ENCODE peak calls at places on chromosomes 16 and 17, in four cellular contexts. V, F, P and J are unnamed samples.

GRCh38 chr16:15544405-15544804 is 98.5 kb downstream of the MARF1 start:
- DNase-seq in V (no peak), F (no peak), P (no peak), J (no peak)

GRCh38 chr17:9729034-9729650 is 62.2 kb downstream of the DHRS7C start:
- DNase-seq in V (peak; percentile 46), F (no peak), P (peak; percentile 63), J (peak; percentile 34)

GRCh38 chr16:66508914-66509496 is 40.9 kb downstream of the TK2 start:
- DNase-seq in V (no peak), F (no peak), P (no peak), J (no peak)

GRCh38 chr17:39187152-39187830 is 10.2 kb downstream of the CACNB1 start:
- DNase-seq in V (no peak), F (no peak), P (no peak), J (no peak)

GRCh38 chr16:30774367-30775130 is 12.4 kb downstream of the RNF40 start:
- DNase-seq in V (no peak), F (no peak), P (no peak), J (no peak)

GRCh38 chr16:4313563-4314531 is 2.0 kb upstream of the GLIS2 start:
- DNase-seq in V (no peak), F (no peak), P (peak; percentile 80), J (peak; percentile 71)

GRCh38 chr17:48181653-48182052 is 74.1 kb downstream of the SNX11 start:
- DNase-seq in V (peak; percentile 68), F (no peak), P (peak; percentile 66), J (peak; percentile 50)

GRCh38 chr16:3960049-3960809 is 79.7 kb upstream of the CREBBP start:
- DNase-seq in V (peak; percentile 53), F (no peak), P (peak; percentile 42), J (peak; percentile 20)

GRCh38 chr17:32383926-32384434 is 34.0 kb downstream of the ZNF207 start:
- DNase-seq in V (no peak), F (no peak), P (no peak), J (no peak)

GRCh38 chr17:44976198-44976597 is 8.1 kb upstream of the C1QL1 start:
- DNase-seq in V (no peak), F (no peak), P (no peak), J (peak; percentile 91)

GRCh38 chr17:73795730-73796129 is 151.5 kb upstream of the SDK2 start:
- DNase-seq in V (no peak), F (no peak), P (no peak), J (peak; percentile 89)

GRCh38 chr17:21017861-21018260 is 24.9 kb downstream of the USP22 start:
- DNase-seq in V (no peak), F (no peak), P (no peak), J (no peak)

GRCh38 chr17:76176701-76177574 is 35.9 kb upstream of the FOXJ1 start:
- DNase-seq in V (no peak), F (no peak), P (no peak), J (no peak)

GRCh38 chr16:11175106-11175795 is 80.8 kb downstream of the SOCS1 start:
- DNase-seq in V (no peak), F (no peak), P (no peak), J (no peak)

GRCh38 chr16:50516401-50516800 is 31.8 kb upstream of the NKD1 start:
- DNase-seq in V (no peak), F (no peak), P (no peak), J (no peak)

GRCh38 chr17:67211742-67212141 is 33.3 kb downstream of the HELZ start:
- DNase-seq in V (no peak), F (no peak), P (no peak), J (no peak)

GRCh38 chr16:55853114-55853513 is 20.2 kb upstream of the CES1 start:
- DNase-seq in V (peak; percentile 35), F (no peak), P (no peak), J (no peak)

GRCh38 chr17:40949406-40949805 is 12.0 kb upstream of the KRT23 start:
- DNase-seq in V (no peak), F (no peak), P (no peak), J (peak; percentile 71)

GRCh38 chr17:7935859-7936258 is 3.9 kb downstream of the CNTROB start:
- DNase-seq in V (no peak), F (no peak), P (no peak), J (no peak)